ENCODE peak calls at places on chromosomes 12 and 14, in eight cellular contexts. G is NCI-H460; F is hippocampal formation; A is glutamatergic neuron; K is substantia nigra; E is activated CD4-positive, alpha-beta T cell treated with anti-CD3 and anti-CD28 coated beads, Interleukin-2, amount 50 U/mL, for 4 hours; H is SK-N-DZ; V is HS-5. C is an unnamed sample.

GRCh38 chr14:60815371-60815770 is 80.8 kb downstream of the MNAT1 start:
- DNase-seq in E (no peak), H (no peak), G (no peak), K (no peak), F (no peak), A (no peak), V (no peak), C (peak; percentile 29)

GRCh38 chr12:68998036-68998435 is 65.1 kb upstream of the CPM start:
- DNase-seq in H (no peak), F (no peak), K (no peak), V (no peak), E (no peak), A (no peak), G (no peak), C (no peak)

GRCh38 chr12:93002278-93003054 is 73.4 kb upstream of the EEA1 start:
- DNase-seq in H (no peak), G (no peak), K (no peak), E (no peak), V (no peak), F (peak; percentile 10), A (no peak), C (peak; percentile 72)

GRCh38 chr12:56998981-56999380 is 7.4 kb downstream of the ZBTB39 start:
- DNase-seq in F (no peak), H (no peak), G (no peak), K (no peak), A (no peak), V (no peak), E (no peak), C (no peak)

GRCh38 chr14:69615471-69616407 is 4.3 kb downstream of the SUSD6 start:
- DNase-seq in E (no peak), H (no peak), F (peak; percentile 32), K (no peak), V (peak; percentile 60), G (no peak), A (no peak), C (peak; percentile 59)

GRCh38 chr14:73666583-73666982 is 21.8 kb downstream of the DNAL1 start:
- DNase-seq in A (no peak), H (no peak), K (no peak), G (no peak), V (no peak), F (no peak), E (no peak), C (no peak)

GRCh38 chr12:5248230-5248629 is 183.7 kb upstream of the NTF3 start:
- DNase-seq in K (no peak), G (no peak), F (no peak), A (no peak), H (no peak), V (no peak), E (no peak), C (no peak)

GRCh38 chr12:53182836-53183235 is 2.1 kb upstream of the CSAD start:
- DNase-seq in E (no peak), K (no peak), V (no peak), A (no peak), H (no peak), G (no peak), F (no peak), C (no peak)

GRCh38 chr12:12482150-12482761 is 80.4 kb downstream of the DUSP16 start:
- DNase-seq in K (no peak), F (no peak), G (no peak), V (no peak), E (no peak), A (no peak), H (no peak), C (no peak)

GRCh38 chr12:66409195-66409871 is 107.0 kb downstream of the HELB start:
- DNase-seq in K (no peak), V (peak; percentile 19), E (peak; percentile 23), H (peak; percentile 60), G (peak; percentile 34), A (no peak), F (no peak), C (peak; percentile 17)

GRCh38 chr12:122086088-122086487 is 7.5 kb downstream of the MLXIP start:
- DNase-seq in V (no peak), G (no peak), F (no peak), H (no peak), A (no peak), E (no peak), K (no peak), C (no peak)

GRCh38 chr12:105057174-105057573 is 27.1 kb downstream of the ALDH1L2 start:
- DNase-seq in H (no peak), V (no peak), K (no peak), G (no peak), F (no peak), A (no peak), E (no peak), C (no peak)

GRCh38 chr14:96304956-96305355 is 48.9 kb downstream of the BDKRB1 start:
- DNase-seq in H (no peak), V (no peak), E (no peak), K (no peak), G (no peak), F (no peak), A (peak; percentile 56), C (no peak)

GRCh38 chr12:14256555-14257169 is 108.8 kb upstream of the ATF7IP start:
- DNase-seq in V (peak; percentile 60), E (peak; percentile 73), F (peak; percentile 63), H (peak; percentile 85), G (peak; percentile 68), K (no peak), A (peak; percentile 80), C (peak; percentile 22)

GRCh38 chr12:19440916-19441315 is 1.6 kb downstream of the AEBP2 start:
- DNase-seq in A (no peak), E (no peak), G (no peak), F (no peak), H (no peak), V (no peak), K (no peak), C (no peak)

GRCh38 chr14:51889851-51890250 is 29.4 kb downstream of the GNG2 start:
- DNase-seq in V (no peak), K (no peak), G (no peak), E (no peak), H (no peak), F (no peak), A (no peak), C (no peak)

GRCh38 chr14:94447986-94448808 is 4.4 kb downstream of the SERPINA11 start:
- DNase-seq in H (no peak), E (no peak), A (no peak), V (no peak), G (no peak), F (no peak), K (no peak), C (no peak)

GRCh38 chr14:89369656-89370055 is 47.4 kb downstream of the FOXN3 start:
- DNase-seq in G (no peak), E (no peak), H (no peak), V (no peak), K (no peak), A (no peak), F (no peak), C (no peak)

GRCh38 chr12:117028254-117028653 is 71.0 kb downstream of the TESC start:
- DNase-seq in G (no peak), H (no peak), E (no peak), K (no peak), F (no peak), A (no peak), V (no peak), C (no peak)

GRCh38 chr12:132422057-132423043 is 67.6 kb upstream of the FBRSL1 start:
- DNase-seq in K (no peak), E (no peak), G (peak; percentile 33), H (no peak), V (no peak), F (no peak), A (peak; percentile 60), C (no peak)

GRCh38 chr14:103220982-103221641 is 97.9 kb downstream of the TNFAIP2 start:
- DNase-seq in K (no peak), H (no peak), G (no peak), V (no peak), A (no peak), F (no peak), E (no peak), C (no peak)

GRCh38 chr14:84017533-84017932 is 1512.4 kb upstream of the FLRT2 start:
- DNase-seq in E (no peak), K (no peak), V (no peak), F (no peak), H (no peak), G (no peak), A (no peak), C (no peak)